ENCODE peak calls at places on chromosomes 11 and 22, in four cellular contexts. One of them, this sample, is unnamed.

GRCh38 chr11:10499452-10500262 is 41.3 kb downstream of the RNF141 start:
- DNase-seq in HCEC 1CT: no peak
- DNase-seq in NCI-H2171 treated with DMSO at 0.1 percent for 48 hours: no peak
- DNase-seq in SW 1271: no peak
- DNase-seq in this sample: no peak

GRCh38 chr11:86377972-86378371 is 3.3 kb downstream of the CCDC81 start:
- DNase-seq in HCEC 1CT: no peak
- DNase-seq in NCI-H2171 treated with DMSO at 0.1 percent for 48 hours: no peak
- DNase-seq in SW 1271: no peak
- DNase-seq in this sample: no peak

GRCh38 chr11:33256808-33257159 is 397 bp upstream of the HIPK3 start:
- DNase-seq in HCEC 1CT: no peak
- DNase-seq in NCI-H2171 treated with DMSO at 0.1 percent for 48 hours: no peak
- DNase-seq in SW 1271: no peak
- DNase-seq in this sample: no peak

GRCh38 chr11:43789700-43790443 is 90.8 kb upstream of the ALKBH3 start:
- DNase-seq in HCEC 1CT: peak
- DNase-seq in NCI-H2171 treated with DMSO at 0.1 percent for 48 hours: no peak
- DNase-seq in SW 1271: peak
- DNase-seq in this sample: no peak

GRCh38 chr22:45968751-45969413 is 8.1 kb downstream of the WNT7B start:
- DNase-seq in HCEC 1CT: peak
- DNase-seq in NCI-H2171 treated with DMSO at 0.1 percent for 48 hours: no peak
- DNase-seq in SW 1271: peak
- DNase-seq in this sample: no peak

GRCh38 chr11:134794192-134794591 is 382.1 kb upstream of the B3GAT1 start:
- DNase-seq in HCEC 1CT: no peak
- DNase-seq in NCI-H2171 treated with DMSO at 0.1 percent for 48 hours: no peak
- DNase-seq in SW 1271: no peak
- DNase-seq in this sample: no peak

GRCh38 chr11:27847496-27847895 is 147.2 kb upstream of the BDNF start:
- DNase-seq in HCEC 1CT: no peak
- DNase-seq in NCI-H2171 treated with DMSO at 0.1 percent for 48 hours: no peak
- DNase-seq in SW 1271: no peak
- DNase-seq in this sample: no peak

GRCh38 chr11:72314600-72315386 is 70.8 kb upstream of the PHOX2A start:
- DNase-seq in HCEC 1CT: no peak
- DNase-seq in NCI-H2171 treated with DMSO at 0.1 percent for 48 hours: no peak
- DNase-seq in SW 1271: no peak
- DNase-seq in this sample: no peak

GRCh38 chr11:22079133-22079847 is 113.6 kb upstream of the ANO5 start:
- DNase-seq in HCEC 1CT: no peak
- DNase-seq in NCI-H2171 treated with DMSO at 0.1 percent for 48 hours: no peak
- DNase-seq in SW 1271: no peak
- DNase-seq in this sample: no peak

GRCh38 chr22:49298834-49299750 is 528.6 kb downstream of the BRD1 start:
- DNase-seq in HCEC 1CT: no peak
- DNase-seq in NCI-H2171 treated with DMSO at 0.1 percent for 48 hours: no peak
- DNase-seq in SW 1271: no peak
- DNase-seq in this sample: no peak